ENCODE peak calls at places on chromosomes 6 and 20, in nine cellular contexts. S, Z, M, Q, I, K, N, V and O are unnamed samples.

GRCh38 chr20:45343445-45343866 is 4.8 kb downstream of the SDC4 start:
- DNase-seq in K (peak), S (no peak), N (no peak), V (no peak), Z (peak), Q (no peak), M (no peak), I (no peak), O (peak)

GRCh38 chr20:5650191-5650691 is 100.0 kb upstream of the SHLD1 start:
- DNase-seq in Q (no peak), S (no peak), K (no peak), I (no peak), M (no peak), Z (no peak), N (no peak), V (no peak), O (no peak)

GRCh38 chr20:56420940-56421688 is 9.1 kb downstream of the CASS4 start:
- DNase-seq in S (no peak), M (no peak), Q (no peak), N (no peak), Z (no peak), V (peak), I (no peak), K (no peak), O (no peak)

GRCh38 chr6:31272431-31272830 is 539 bp upstream of the HLA-C start:
- DNase-seq in M (no peak), I (no peak), Q (no peak), Z (peak), N (no peak), V (peak), S (no peak), K (no peak), O (no peak)

GRCh38 chr20:21100590-21101452 is 5.3 kb downstream of the LINC00237 start:
- DNase-seq in N (no peak), Q (no peak), I (no peak), S (no peak), K (no peak), M (peak), V (no peak), Z (no peak), O (no peak)

GRCh38 chr20:8646026-8646425 is 422.9 kb upstream of the PLCB4 start:
- DNase-seq in V (peak), Z (no peak), N (no peak), I (no peak), Q (no peak), M (peak), S (no peak), K (no peak), O (peak)

GRCh38 chr6:75449625-75450206 is 43.9 kb downstream of the FILIP1 start:
- DNase-seq in I (no peak), Q (no peak), K (no peak), S (no peak), Z (no peak), N (no peak), M (peak), V (peak), O (peak)

GRCh38 chr20:61730631-61731362 is 334.9 kb downstream of the TAF4 start:
- DNase-seq in K (no peak), M (no peak), S (no peak), I (no peak), Z (no peak), N (no peak), Q (no peak), V (no peak), O (no peak)

GRCh38 chr6:158666637-158667359 is 16.9 kb downstream of the SYTL3 start:
- DNase-seq in N (no peak), V (no peak), K (peak), Z (peak), Q (no peak), I (no peak), M (peak), S (no peak), O (no peak)

GRCh38 chr6:23963137-23963536 is 162.9 kb upstream of the NRSN1 start:
- DNase-seq in M (no peak), S (no peak), Q (no peak), V (peak), I (no peak), Z (peak), N (no peak), K (no peak), O (peak)

GRCh38 chr20:44187763-44188709 is 1.0 kb upstream of the JPH2 start:
- DNase-seq in Z (no peak), N (no peak), Q (no peak), V (peak), I (no peak), S (no peak), M (peak), K (peak), O (peak)

GRCh38 chr6:146889303-146889702 is 290.5 kb downstream of the ADGB start:
- DNase-seq in M (no peak), N (no peak), S (no peak), K (no peak), Z (no peak), I (no peak), V (no peak), Q (no peak), O (no peak)

GRCh38 chr6:146028250-146028789 is 542 bp upstream of the GRM1 start:
- DNase-seq in K (no peak), I (no peak), N (no peak), V (peak), Z (peak), Q (peak), M (peak), S (no peak), O (peak)